ENCODE peak calls at places on chromosome 11, in ten cellular contexts. S, C, G, Z, R, K, I, O, Q and E are unnamed samples.
A peak's percentile ranks its signal among the peaks of the same experiment; 100 is the strongest.

GRCh38 chr11:117505285-117505970 is 177.8 kb downstream of the CEP164 start:
- DNase-seq in R (no peak), Q (no peak), G (no peak), K (no peak), Z (no peak), O (no peak), I (peak; percentile 10), S (no peak), C (no peak), E (no peak)

GRCh38 chr11:69321877-69322350 is 28.0 kb downstream of the MYEOV start:
- DNase-seq in G (peak; percentile 49), R (no peak), C (no peak), I (peak; percentile 99), K (no peak), S (no peak), Z (no peak), Q (no peak), O (peak; percentile 27), E (peak; percentile 67)

GRCh38 chr11:109892321-109892794 is 200.8 kb upstream of the ZC3H12C start:
- DNase-seq in Z (no peak), G (no peak), C (no peak), O (no peak), K (no peak), I (peak; percentile 33), S (no peak), Q (no peak), R (no peak), E (peak; percentile 97)

GRCh38 chr11:65615950-65616574 is 486 bp downstream of the PCNX3 start:
- DNase-seq in O (no peak), G (peak; percentile 52), S (no peak), K (no peak), I (no peak), R (no peak), Q (no peak), C (peak; percentile 63), Z (no peak), E (peak; percentile 74)

GRCh38 chr11:267491-267994 is 10.7 kb upstream of the NLRP6 start:
- DNase-seq in Q (no peak), G (no peak), Z (no peak), S (no peak), R (no peak), C (peak; percentile 69), I (peak; percentile 51), O (no peak), K (peak; percentile 56), E (no peak)

GRCh38 chr11:91435694-91436375 is 788.8 kb upstream of the FAT3 start:
- DNase-seq in O (no peak), S (no peak), I (no peak), K (no peak), Q (no peak), C (no peak), G (no peak), Z (no peak), R (no peak), E (no peak)

GRCh38 chr11:112012877-112013276 is 12.3 kb upstream of the DLAT start:
- DNase-seq in O (no peak), K (no peak), Q (no peak), S (no peak), C (no peak), I (peak; percentile 32), Z (no peak), R (no peak), G (peak; percentile 14), E (no peak)

GRCh38 chr11:77107950-77108349 is 5.3 kb downstream of the OMP start:
- DNase-seq in Z (no peak), O (peak; percentile 64), I (peak; percentile 96), S (no peak), Q (peak; percentile 53), C (no peak), G (peak; percentile 81), R (no peak), K (no peak), E (no peak)

GRCh38 chr11:34789196-34789834 is 126.9 kb downstream of the APIP start:
- DNase-seq in I (peak; percentile 47), R (no peak), Q (no peak), K (no peak), Z (no peak), O (no peak), C (no peak), G (no peak), S (no peak), E (no peak)

GRCh38 chr11:105344938-105345337 is 205.4 kb upstream of the CARD18 start:
- DNase-seq in Q (no peak), R (no peak), C (no peak), I (no peak), S (no peak), K (no peak), Z (no peak), G (no peak), O (no peak), E (no peak)